ENCODE peak calls at places on chromosome 18, in eight cellular contexts. T is fibroblast of lung; Z is tibial artery; C is CD8-positive, alpha-beta T cell; S is AG09309; G is left ventricle myocardium inferior; O is brain microvascular endothelial cell; H is A549. E is an unnamed sample.

GRCh38 chr18:8747440-8747937 is 42.1 kb downstream of the MTCL1 start:
- DNase-seq in T (peak; percentile 96), Z (no peak), C (no peak), S (peak; percentile 73), G (no peak), O (peak; percentile 93), H (peak; percentile 54), E (peak; percentile 88)

GRCh38 chr18:75209952-75210261 is 690 bp upstream of the TSHZ1 start:
- DNase-seq in T (no peak), Z (no peak), C (no peak), S (no peak), G (no peak), O (no peak), H (no peak), E (no peak)

GRCh38 chr18:23136326-23137092 is 1.2 kb downstream of the CABLES1 start:
- DNase-seq in T (peak; percentile 49), Z (peak; percentile 56), C (peak; percentile 51), S (no peak), G (peak; percentile 50), O (no peak), H (no peak), E (no peak)

GRCh38 chr18:13175754-13176210 is 42.8 kb upstream of the LDLRAD4 start:
- DNase-seq in T (no peak), Z (no peak), C (no peak), S (no peak), G (no peak), O (no peak), H (peak; percentile 3), E (no peak)

GRCh38 chr18:31100598-31101147 is 1.5 kb downstream of the DSC2 start:
- DNase-seq in T (no peak), Z (no peak), C (no peak), S (no peak), G (no peak), O (no peak), H (no peak), E (no peak)

GRCh38 chr18:63160172-63160995 is 159.2 kb downstream of the BCL2 start:
- DNase-seq in T (no peak), Z (no peak), C (no peak), S (no peak), G (no peak), O (no peak), H (no peak), E (no peak)

GRCh38 chr18:77131652-77132368 is 773 bp downstream of the MBP start:
- DNase-seq in T (no peak), Z (peak; percentile 64), C (peak; percentile 68), S (no peak), G (peak; percentile 69), O (no peak), H (peak; percentile 54), E (no peak)

GRCh38 chr18:14179306-14179705 is 47.1 kb upstream of the ZNF519 start:
- DNase-seq in T (no peak), Z (no peak), C (peak; percentile 58), S (no peak), G (no peak), O (no peak), H (peak; percentile 5), E (no peak)

GRCh38 chr18:77222464-77222863 is 27.2 kb upstream of the GALR1 start:
- DNase-seq in T (no peak), Z (no peak), C (no peak), S (no peak), G (no peak), O (no peak), H (no peak), E (no peak)

GRCh38 chr18:36349552-36349951 is 52.0 kb downstream of the FHOD3 start:
- DNase-seq in T (no peak), Z (no peak), C (no peak), S (no peak), G (no peak), O (no peak), H (peak; percentile 53), E (no peak)

GRCh38 chr18:37420315-37420880 is 145.2 kb downstream of the CELF4 start:
- DNase-seq in T (peak; percentile 8), Z (no peak), C (no peak), S (no peak), G (no peak), O (no peak), H (no peak), E (no peak)

GRCh38 chr18:61587865-61588264 is 254.6 kb downstream of the CDH20 start:
- DNase-seq in T (no peak), Z (no peak), C (no peak), S (no peak), G (no peak), O (no peak), H (no peak), E (no peak)

GRCh38 chr18:78073275-78073674 is 823.6 kb downstream of the GALR1 start:
- DNase-seq in T (no peak), Z (no peak), C (no peak), S (no peak), G (no peak), O (no peak), H (no peak), E (no peak)

GRCh38 chr18:78512080-78512601 is 467.5 kb upstream of the SALL3 start:
- DNase-seq in T (no peak), Z (no peak), C (peak; percentile 34), S (no peak), G (no peak), O (no peak), H (no peak), E (no peak)

GRCh38 chr18:74457043-74457742 is at the start of gene DIPK1C:
- DNase-seq in T (no peak), Z (no peak), C (no peak), S (no peak), G (peak; percentile 57), O (no peak), H (peak; percentile 7), E (no peak)

GRCh38 chr18:22223263-22223960 is 54.0 kb downstream of the GATA6 start:
- DNase-seq in T (peak; percentile 97), Z (peak; percentile 91), C (no peak), S (peak; percentile 53), G (peak; percentile 77), O (peak; percentile 94), H (peak; percentile 84), E (peak; percentile 39)

GRCh38 chr18:72652990-72653593 is 109.0 kb upstream of the CBLN2 start:
- DNase-seq in T (peak; percentile 10), Z (no peak), C (no peak), S (no peak), G (no peak), O (peak; percentile 12), H (peak; percentile 43), E (no peak)
- TF ChIP-seq CTCF in T (no peak), Z (no peak), C (peak; percentile 27), S (peak; percentile 59), G (peak; percentile 24), O (peak; percentile 40), H (no peak), E (peak; percentile 19)

GRCh38 chr18:10456718-10457499 is 2.5 kb downstream of the APCDD1 start:
- DNase-seq in T (no peak), Z (no peak), C (no peak), S (no peak), G (no peak), O (no peak), H (no peak), E (no peak)

GRCh38 chr18:10453261-10453884 is 1.1 kb upstream of the APCDD1 start:
- DNase-seq in T (no peak), Z (peak; percentile 37), C (no peak), S (no peak), G (no peak), O (no peak), H (no peak), E (no peak)

GRCh38 chr18:10455726-10456453 is 1.5 kb downstream of the APCDD1 start:
- DNase-seq in T (no peak), Z (no peak), C (no peak), S (no peak), G (no peak), O (no peak), H (no peak), E (no peak)

GRCh38 chr18:10454800-10455550 is 540 bp downstream of the APCDD1 start:
- DNase-seq in T (no peak), Z (no peak), C (no peak), S (no peak), G (no peak), O (no peak), H (peak; percentile 1), E (no peak)

GRCh38 chr18:10453885-10454772 is at the start of gene APCDD1:
- DNase-seq in T (peak; percentile 24), Z (peak; percentile 73), C (no peak), S (no peak), G (peak; percentile 82), O (no peak), H (no peak), E (no peak)
- TF ChIP-seq CTCF in T (no peak), Z (peak; percentile 32), C (no peak), S (no peak), G (no peak), O (no peak), H (no peak), E (no peak)

DNA sequence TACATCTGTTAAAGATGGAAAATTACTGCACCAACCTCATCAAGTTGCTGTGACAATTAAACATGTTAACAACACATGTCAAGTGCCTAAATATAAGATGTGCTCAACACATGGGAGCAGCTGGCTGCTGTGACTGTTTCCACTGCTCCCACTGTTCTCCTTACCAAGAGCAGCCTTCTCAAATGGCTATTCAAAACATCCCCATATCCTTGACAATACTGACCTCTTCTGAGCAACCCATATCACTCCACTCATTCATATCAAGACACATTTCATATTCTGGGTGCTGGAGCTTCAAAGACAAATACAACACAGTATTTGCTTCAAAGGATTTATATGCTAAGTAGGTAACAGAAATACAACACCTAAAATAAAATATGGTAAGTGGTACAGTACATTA is 60.3 kb downstream of the PIAS2 start:
- DNase-seq in T (peak; percentile 7), Z (no peak), C (no peak), S (peak; percentile 2), G (no peak), O (no peak), H (no peak), E (no peak)
- TF ChIP-seq CTCF in T (no peak), Z (no peak), C (no peak), S (no peak), G (no peak), O (no peak), H (no peak), E (no peak)

DNA sequence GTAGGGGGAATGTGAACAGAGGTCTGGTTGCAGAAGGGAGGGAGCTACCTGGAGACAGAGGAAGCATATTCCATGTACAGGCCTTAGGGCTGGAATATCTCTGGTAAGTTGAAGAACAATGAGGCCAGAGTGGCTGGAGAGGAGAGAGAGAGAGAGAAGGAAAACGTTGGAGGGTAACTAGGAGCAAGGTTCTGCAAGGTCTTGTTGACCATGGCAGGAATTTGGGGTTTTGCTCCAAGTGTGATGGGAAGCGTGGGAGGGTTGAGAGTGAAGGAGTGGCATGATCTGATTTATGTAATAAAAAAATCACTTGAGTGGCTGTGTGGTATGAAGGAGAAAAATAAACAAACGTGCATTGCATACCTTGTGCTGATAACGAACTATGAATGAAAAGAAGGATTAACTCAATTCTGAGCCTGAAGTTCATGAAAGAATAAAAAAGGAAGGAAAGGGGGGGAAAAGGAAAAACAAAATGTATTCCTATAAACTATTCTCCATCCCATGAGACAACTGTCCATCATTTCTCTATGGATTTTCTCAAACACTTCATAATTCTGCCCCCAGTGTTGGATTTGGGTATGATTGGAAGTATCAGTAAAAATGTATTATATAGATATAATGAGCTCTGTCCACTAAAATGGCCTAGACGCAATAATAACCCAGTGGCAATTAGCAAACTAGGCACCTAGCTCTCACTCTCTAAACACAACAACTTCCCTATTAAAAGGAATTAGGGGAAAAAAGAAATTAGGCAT is 59.7 kb upstream of the PMAIP1 start:
- DNase-seq in T (peak; percentile 35), Z (no peak), C (no peak), S (no peak), G (no peak), O (no peak), H (no peak), E (no peak)
- TF ChIP-seq CTCF in T (peak; percentile 3), Z (no peak), C (no peak), S (no peak), G (no peak), O (peak; percentile 15), H (no peak), E (peak; percentile 28)

GRCh38 chr18:70998490-70998889 is 709.6 kb downstream of the SOCS6 start:
- DNase-seq in T (no peak), Z (no peak), C (no peak), S (no peak), G (no peak), O (no peak), H (peak; percentile 6), E (no peak)
- TF ChIP-seq CTCF in T (no peak), Z (no peak), C (no peak), S (no peak), G (no peak), O (peak; percentile 19), H (no peak), E (peak; percentile 13)

E was measured in AG04450.